ENCODE peak calls at places on chromosomes 11 and 22, in ten cellular contexts. F, O, Q, N, H, U, T, E, Y and R are unnamed samples.
A peak's percentile ranks its signal among the peaks of the same experiment; 100 is the strongest.

GRCh38 chr11:61955031-61955415 is 4.9 kb downstream of the BEST1 start:
- DNase-seq in F (no peak), O (no peak), Q (peak; percentile 24), N (peak; percentile 93), H (no peak), U (no peak), T (peak; percentile 86), E (no peak), Y (no peak), R (no peak)

GRCh38 chr22:45807156-45807915 is 135.7 kb downstream of the ATXN10 start:
- DNase-seq in F (no peak), O (no peak), Q (no peak), N (peak; percentile 14), H (no peak), U (no peak), T (no peak), E (no peak), Y (no peak), R (no peak)

GRCh38 chr11:134562941-134563471 is 151.0 kb upstream of the B3GAT1 start:
- DNase-seq in F (no peak), O (no peak), Q (no peak), N (no peak), H (no peak), U (no peak), T (peak; percentile 40), E (no peak), Y (no peak), R (no peak)

GRCh38 chr11:130801287-130802146 is 114.8 kb downstream of the SNX19 start:
- DNase-seq in F (no peak), O (no peak), Q (no peak), N (peak; percentile 39), H (no peak), U (no peak), T (no peak), E (no peak), Y (no peak), R (no peak)

GRCh38 chr11:19474954-19475811 is 234.4 kb upstream of the E2F8 start:
- DNase-seq in F (no peak), O (no peak), Q (no peak), N (no peak), H (no peak), U (no peak), T (no peak), E (no peak), Y (no peak), R (no peak)

GRCh38 chr11:114197799-114198500 is 98.2 kb upstream of the NNMT start:
- DNase-seq in F (no peak), O (no peak), Q (no peak), N (peak; percentile 100), H (no peak), U (no peak), T (peak; percentile 85), E (no peak), Y (peak; percentile 87), R (no peak)

GRCh38 chr22:45977003-45977395 is at the start of gene WNT7B:
- DNase-seq in F (no peak), O (no peak), Q (no peak), N (no peak), H (no peak), U (no peak), T (peak; percentile 88), E (no peak), Y (peak; percentile 49), R (no peak)

GRCh38 chr11:74755395-74755995 is 6.8 kb downstream of the RNF169 start:
- DNase-seq in F (no peak), O (no peak), Q (no peak), N (no peak), H (no peak), U (no peak), T (no peak), E (no peak), Y (no peak), R (no peak)

GRCh38 chr11:35043933-35044332 is 95.0 kb upstream of the CD44 start:
- DNase-seq in F (no peak), O (no peak), Q (no peak), N (peak; percentile 59), H (no peak), U (no peak), T (no peak), E (no peak), Y (no peak), R (no peak)

GRCh38 chr11:59183768-59184167 is 11.8 kb downstream of the DTX4 start:
- DNase-seq in F (no peak), O (no peak), Q (no peak), N (peak; percentile 69), H (no peak), U (no peak), T (no peak), E (no peak), Y (no peak), R (no peak)